ENCODE peak calls at places on chromosomes 4 and X, in four cellular contexts. Q is upper lobe of right lung, V is astrocyte of the spinal cord, G is uterus. Y is an unnamed sample.

GRCh38 chrX:329291-329910 is 10.8 kb upstream of the GTPBP6 start:
- DNase-seq in G (no peak), V (no peak), Q (peak), Y (no peak)

GRCh38 chr4:138727704-138728103 is 287.9 kb upstream of the NOCT start:
- DNase-seq in Q (no peak), V (no peak), G (no peak), Y (no peak)

GRCh38 chrX:17606211-17606610 is 131.1 kb upstream of the SCML1 start:
- DNase-seq in Q (no peak), G (peak), V (no peak), Y (no peak)

GRCh38 chrX:65697915-65698796 is 30.7 kb downstream of the MSN start:
- DNase-seq in Q (peak), G (no peak), V (no peak), Y (no peak)

GRCh38 chrX:119941336-119941735 is 2.2 kb downstream of the NKAP start:
- DNase-seq in G (no peak), Q (no peak), V (no peak), Y (no peak)

GRCh38 chrX:31323658-31324057 is 251.8 kb upstream of the FTHL17 start:
- DNase-seq in Q (no peak), G (no peak), V (no peak), Y (no peak)

GRCh38 chrX:38426785-38427184 is 74.4 kb downstream of the OTC start:
- DNase-seq in V (no peak), Q (no peak), G (no peak), Y (peak)

GRCh38 chrX:35406386-35406785 is 391.8 kb upstream of the MAGEB16 start:
- DNase-seq in G (no peak), V (no peak), Q (no peak), Y (peak)

GRCh38 chr4:17276821-17277220 is 235.1 kb downstream of the QDPR start:
- DNase-seq in Q (no peak), V (peak), G (peak), Y (no peak)

GRCh38 chr4:141853091-141853734 is 216.8 kb downstream of the IL15 start:
- DNase-seq in G (no peak), Q (no peak), V (no peak), Y (peak)

GRCh38 chr4:103996059-103996458 is 276.3 kb upstream of the TACR3 start:
- DNase-seq in G (no peak), Q (no peak), V (peak), Y (peak)
- H3K4me3 ChIP-seq in G (no peak), Q (no peak), V (no peak), Y (no peak)

GRCh38 chrX:140701480-140701879 is 8.1 kb upstream of the LINC00632 start:
- DNase-seq in V (peak), Q (no peak), G (no peak), Y (peak)
- TF ChIP-seq CTCF in V (peak), Q (peak), G (peak), Y (peak)

GRCh38 chrX:48521353-48522243 is at the start of gene EBP:
- DNase-seq in Q (peak), G (peak), V (peak), Y (peak)

GRCh38 chrX:48520976-48521352 is 644 bp upstream of the EBP start:
- DNase-seq in V (no peak), Q (no peak), G (no peak), Y (no peak)

GRCh38 chrX:48523682-48524081 is 2.1 kb downstream of the EBP start:
- DNase-seq in V (no peak), G (no peak), Q (no peak), Y (no peak)

GRCh38 chrX:48520455-48520854 is 1.2 kb upstream of the EBP start:
- DNase-seq in Q (no peak), V (no peak), G (no peak), Y (no peak)

DNA sequence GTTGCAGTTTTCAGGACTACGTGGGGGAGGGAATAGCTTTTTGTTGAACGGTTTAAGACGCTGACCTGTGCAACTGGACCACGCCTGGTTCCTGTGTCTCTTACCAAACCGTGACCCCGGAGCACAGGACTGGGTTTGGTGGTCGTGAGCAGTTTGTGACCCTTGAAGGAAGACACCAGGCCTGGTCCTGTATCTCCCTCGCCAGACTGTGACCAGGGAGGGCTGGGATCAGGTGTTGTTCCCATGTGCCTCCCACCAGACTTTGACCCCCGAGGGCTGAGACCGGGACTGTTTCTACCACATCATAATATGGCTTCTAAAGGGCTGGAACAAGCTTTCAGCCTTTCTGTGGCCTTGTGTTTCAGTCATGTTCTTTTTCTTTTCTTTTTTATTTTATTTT is 683 bp downstream of the EBP start:
- DNase-seq in V (no peak), Q (no peak), G (no peak), Y (no peak)
- H3K4me3 ChIP-seq in V (peak), Q (peak), G (peak), Y (peak)

GRCh38 chrX:21354725-21355124 is 19.5 kb upstream of the CNKSR2 start:
- DNase-seq in V (no peak), G (no peak), Q (no peak), Y (no peak)
- TF ChIP-seq CTCF in V (no peak), G (no peak), Q (no peak), Y (no peak)

DNA sequence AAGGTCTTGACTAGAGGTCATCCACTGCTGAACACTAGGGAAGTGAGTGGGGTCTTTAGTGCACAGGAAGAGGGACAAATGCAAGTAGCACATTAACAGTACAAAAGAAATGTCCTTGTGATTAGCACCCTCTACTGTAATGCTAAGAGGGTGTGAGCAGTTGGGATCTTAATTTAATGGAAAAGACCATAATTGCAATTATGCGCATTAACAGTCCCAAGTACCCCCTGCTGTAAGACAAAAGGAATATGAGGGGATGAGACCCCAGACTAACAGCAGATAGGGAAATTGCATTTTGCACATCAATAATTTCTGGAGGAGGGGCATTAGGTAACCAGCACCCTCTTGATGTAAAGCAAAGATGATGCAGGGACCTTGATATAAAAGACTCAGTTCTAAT is 285.0 kb downstream of the CHIC1 start:
- DNase-seq in V (no peak), Q (no peak), G (no peak), Y (no peak)
- H3K4me3 ChIP-seq in V (peak), Q (no peak), G (no peak), Y (no peak)

Y was measured in bronchial epithelial cell.